ENCODE peak calls at places on chromosomes 5 and 9, in five cellular contexts. R, V, K, Z and G are unnamed samples.
A peak's percentile ranks its signal among the peaks of the same experiment; 100 is the strongest.

GRCh38 chr5:168239325-168239724 is 52.1 kb upstream of the WWC1 start:
- DNase-seq in Z (no peak), R (no peak), K (no peak), V (no peak), G (no peak)

GRCh38 chr9:134670042-134670525 is 28.5 kb downstream of the COL5A1 start:
- DNase-seq in V (peak; percentile 86), Z (no peak), R (peak; percentile 67), K (no peak), G (no peak)

GRCh38 chr9:99011161-99011709 is 67.5 kb downstream of the COL15A1 start:
- DNase-seq in K (no peak), R (no peak), V (peak; percentile 76), Z (no peak), G (no peak)

GRCh38 chr9:91777437-91777836 is 172.6 kb downstream of the ROR2 start:
- DNase-seq in K (no peak), Z (no peak), V (peak; percentile 58), R (no peak), G (no peak)

GRCh38 chr9:115193777-115194176 is 75.8 kb upstream of the TNC start:
- DNase-seq in Z (no peak), K (no peak), V (no peak), R (no peak), G (no peak)

GRCh38 chr5:130136300-130136699 is 232.0 kb downstream of the CHSY3 start:
- DNase-seq in V (no peak), Z (no peak), K (no peak), R (no peak), G (no peak)

GRCh38 chr9:126235350-126235740 is 91.3 kb upstream of the MVB12B start:
- DNase-seq in K (no peak), V (no peak), Z (no peak), R (no peak), G (no peak)

GRCh38 chr9:18260527-18260926 is 213.4 kb upstream of the ADAMTSL1 start:
- DNase-seq in V (peak; percentile 94), K (no peak), R (no peak), Z (no peak), G (no peak)

GRCh38 chr5:107458322-107458721 is 212.4 kb downstream of the EFNA5 start:
- DNase-seq in Z (no peak), K (no peak), R (no peak), V (no peak), G (no peak)

GRCh38 chr5:164518049-164518740 is 1012.8 kb downstream of the MAT2B start:
- DNase-seq in R (no peak), Z (no peak), K (no peak), V (no peak), G (no peak)

GRCh38 chr9:126109575-126109974 is 217.1 kb upstream of the MVB12B start:
- DNase-seq in Z (peak; percentile 51), R (no peak), V (no peak), K (no peak), G (peak; percentile 25)

GRCh38 chr5:174789596-174789995 is 65.2 kb downstream of the MSX2 start:
- DNase-seq in V (no peak), K (no peak), Z (no peak), R (no peak), G (no peak)

GRCh38 chr5:107402881-107403280 is 267.9 kb downstream of the EFNA5 start:
- DNase-seq in R (no peak), V (peak; percentile 81), K (no peak), Z (no peak), G (no peak)

GRCh38 chr9:113521693-113522260 is 58.2 kb downstream of the RGS3 start:
- DNase-seq in Z (no peak), K (no peak), V (no peak), R (no peak), G (no peak)

GRCh38 chr9:1320041-1320440 is 269.9 kb downstream of the DMRT2 start:
- DNase-seq in K (no peak), R (no peak), Z (no peak), V (no peak), G (no peak)

GRCh38 chr5:165334186-165334585 is 1828.8 kb downstream of the MAT2B start:
- DNase-seq in Z (no peak), R (no peak), V (no peak), K (no peak), G (no peak)

GRCh38 chr9:27341545-27342294 is 44.8 kb upstream of the EQTN start:
- DNase-seq in K (no peak), Z (no peak), V (no peak), R (no peak), G (no peak)

GRCh38 chr5:180618487-180618829 is 27.2 kb upstream of the SCGB3A1 start:
- DNase-seq in Z (no peak), R (no peak), V (no peak), K (no peak), G (no peak)